ENCODE peak calls at places on chromosomes 6 and 20, in eight cellular contexts. K, U, B, P, C, Q, G and D are unnamed samples.

GRCh38 chr6:25556516-25556915 is 95.5 kb upstream of the SCGN start:
- DNase-seq in U (peak), C (peak), B (peak), G (peak), P (peak), K (peak), Q (peak), D (peak)

GRCh38 chr6:111591370-111591900 is 14.2 kb downstream of the TRAF3IP2 start:
- DNase-seq in B (peak), Q (peak), U (no peak), G (peak), C (peak), K (peak), P (no peak), D (no peak)

GRCh38 chr6:85551264-85551663 is 42.4 kb downstream of the SNX14 start:
- DNase-seq in K (no peak), P (no peak), C (no peak), U (no peak), B (peak), Q (no peak), G (no peak), D (no peak)

GRCh38 chr6:111952326-111952725 is 79.1 kb upstream of the FYN start:
- DNase-seq in K (no peak), G (no peak), U (no peak), C (no peak), Q (no peak), B (no peak), P (no peak), D (no peak)

GRCh38 chr6:105592329-105592728 is 189.4 kb upstream of the PREP start:
- DNase-seq in Q (no peak), U (no peak), C (no peak), P (no peak), B (peak), G (peak), K (no peak), D (no peak)

GRCh38 chr6:129730477-129731165 is 20.6 kb upstream of the ARHGAP18 start:
- DNase-seq in U (peak), B (no peak), K (no peak), Q (no peak), C (no peak), G (no peak), P (no peak), D (no peak)

GRCh38 chr20:58403272-58403671 is 14.2 kb downstream of the VAPB start:
- DNase-seq in P (no peak), G (no peak), C (no peak), U (no peak), K (no peak), Q (no peak), B (no peak), D (no peak)

GRCh38 chr6:13554929-13555333 is 19.5 kb upstream of the SIRT5 start:
- DNase-seq in G (peak), C (no peak), U (no peak), Q (no peak), B (peak), K (no peak), P (peak), D (peak)

GRCh38 chr20:63755933-63756647 is 16.5 kb downstream of the SLC2A4RG start:
- DNase-seq in U (no peak), C (no peak), B (no peak), K (no peak), P (no peak), G (no peak), Q (no peak), D (no peak)

GRCh38 chr20:60812561-60812960 is 439.5 kb upstream of the CDH4 start:
- DNase-seq in P (no peak), U (no peak), K (no peak), Q (no peak), C (no peak), B (no peak), G (no peak), D (no peak)

GRCh38 chr6:168150551-168151444 is 71.8 kb upstream of the FRMD1 start:
- DNase-seq in U (no peak), Q (no peak), B (no peak), G (no peak), P (peak), C (no peak), K (no peak), D (peak)

GRCh38 chr6:11245406-11245990 is 13.0 kb upstream of the NEDD9 start:
- DNase-seq in Q (no peak), U (no peak), C (peak), G (no peak), B (no peak), P (peak), K (no peak), D (peak)

GRCh38 chr6:101545171-101545570 is 151.7 kb downstream of the GRIK2 start:
- DNase-seq in U (no peak), K (no peak), G (peak), Q (no peak), B (no peak), P (no peak), C (peak), D (no peak)

GRCh38 chr20:32984196-32984595 is 20.0 kb downstream of the SUN5 start:
- DNase-seq in Q (no peak), U (no peak), G (no peak), P (peak), C (no peak), B (no peak), K (no peak), D (peak)

GRCh38 chr20:12166053-12166717 is 248.5 kb downstream of the BTBD3 start:
- DNase-seq in Q (no peak), K (no peak), G (peak), C (peak), P (no peak), U (no peak), B (peak), D (no peak)

GRCh38 chr6:109892451-109893435 is 85.4 kb upstream of the GPR6 start:
- DNase-seq in G (no peak), C (no peak), U (no peak), Q (no peak), P (no peak), K (no peak), B (no peak), D (no peak)

GRCh38 chr6:19803331-19804330 is 33.5 kb upstream of the ID4 start:
- DNase-seq in U (no peak), K (no peak), Q (no peak), B (no peak), P (no peak), G (peak), C (peak), D (no peak)

GRCh38 chr20:49916146-49917002 is 1.0 kb upstream of the SPATA2 start:
- DNase-seq in Q (no peak), B (no peak), G (peak), U (peak), P (peak), K (peak), C (no peak), D (no peak)

GRCh38 chr6:56949261-56949660 is 5.6 kb upstream of the BEND6 start:
- DNase-seq in B (no peak), U (no peak), Q (no peak), K (no peak), G (no peak), P (no peak), C (peak), D (no peak)

GRCh38 chr6:28486988-28487742 is 28.4 kb downstream of the GPX6 start:
- DNase-seq in B (no peak), Q (no peak), P (no peak), C (no peak), K (no peak), U (no peak), G (no peak), D (no peak)

GRCh38 chr6:1062786-1063545 is 248.9 kb upstream of the FOXQ1 start:
- DNase-seq in K (no peak), P (no peak), C (peak), B (no peak), U (no peak), G (no peak), Q (no peak), D (no peak)

GRCh38 chr20:1087311-1087710 is 31.1 kb upstream of the PSMF1 start:
- DNase-seq in K (no peak), P (no peak), U (peak), C (no peak), Q (no peak), G (no peak), B (peak), D (no peak)

GRCh38 chr6:42564496-42564890 is 664 bp downstream of the UBR2 start:
- DNase-seq in G (no peak), K (no peak), B (peak), C (no peak), U (no peak), Q (no peak), P (no peak), D (no peak)

GRCh38 chr6:132673376-132674094 is 14.6 kb upstream of the TAAR1 start:
- DNase-seq in U (no peak), B (peak), K (no peak), Q (no peak), P (no peak), G (no peak), C (no peak), D (no peak)

GRCh38 chr6:160306284-160306683 is 41.9 kb upstream of the SLC22A3 start:
- DNase-seq in Q (no peak), U (no peak), P (peak), B (no peak), G (no peak), K (no peak), C (no peak), D (peak)

GRCh38 chr6:139964737-139965136 is 590.3 kb upstream of the CITED2 start:
- DNase-seq in P (no peak), C (no peak), U (no peak), K (no peak), G (no peak), Q (no peak), B (no peak), D (no peak)

GRCh38 chr6:4522453-4522852 is 253.8 kb upstream of the CDYL start:
- DNase-seq in U (no peak), P (no peak), K (no peak), Q (no peak), C (no peak), G (no peak), B (no peak), D (no peak)

GRCh38 chr6:119350202-119351004 is 842 bp upstream of the MAN1A1 start:
- DNase-seq in K (peak), Q (no peak), B (peak), C (peak), U (peak), P (peak), G (peak), D (no peak)

GRCh38 chr6:15879372-15880261 is 216.8 kb upstream of the DTNBP1 start:
- DNase-seq in P (no peak), U (peak), B (peak), C (peak), Q (peak), K (no peak), G (peak), D (no peak)

GRCh38 chr6:44145839-44146238 is 12.8 kb upstream of the CAPN11 start:
- DNase-seq in P (no peak), K (no peak), B (no peak), U (no peak), Q (no peak), C (no peak), G (no peak), D (no peak)

GRCh38 chr6:158660331-158660730 is 10.5 kb downstream of the SYTL3 start:
- DNase-seq in C (peak), B (no peak), U (peak), Q (no peak), K (peak), G (no peak), P (no peak), D (no peak)

GRCh38 chr20:63538204-63539091 is 1.3 kb upstream of the PTK6 start:
- DNase-seq in Q (no peak), K (peak), C (peak), G (no peak), U (peak), B (no peak), P (no peak), D (no peak)

GRCh38 chr20:56626367-56627121 is 2.6 kb upstream of the TFAP2C start:
- DNase-seq in U (peak), P (no peak), K (no peak), B (no peak), G (no peak), Q (no peak), C (peak), D (no peak)